ENCODE peak calls at places on chromosomes 1 and 21, in five cellular contexts. N is epithelial cell of esophagus; I is nephron progenitor cell; M is retina; U is activated CD8-positive, alpha-beta T cell treated with anti-CD3 and anti-CD28 coated beads, Interleukin-2, amount 10 ng/mL, durations not matched to agents 7 days and 5 days. W is an unnamed sample.

GRCh38 chr1:54136963-54137531 is 15.8 kb downstream of the CDCP2 start:
- DNase-seq in N (no peak), I (no peak), M (no peak), U (no peak), W (no peak)

GRCh38 chr1:175287377-175287776 is 94.8 kb upstream of the KIAA0040 start:
- DNase-seq in N (no peak), M (no peak), I (no peak), U (peak), W (no peak)

GRCh38 chr1:166858726-166859419 is 17.2 kb downstream of the TADA1 start:
- DNase-seq in I (no peak), N (no peak), M (no peak), U (no peak), W (no peak)

GRCh38 chr1:93338426-93338825 is 7.3 kb upstream of the DR1 start:
- DNase-seq in N (peak), I (no peak), M (no peak), U (no peak), W (no peak)

GRCh38 chr1:67138813-67139539 is 4.2 kb upstream of the C1orf141 start:
- DNase-seq in U (no peak), I (no peak), M (no peak), N (no peak), W (no peak)

GRCh38 chr1:79819140-79819539 is 812.6 kb upstream of the ADGRL4 start:
- DNase-seq in N (no peak), U (no peak), M (no peak), I (no peak), W (no peak)

GRCh38 chr1:215845224-215845902 is 278.3 kb downstream of the KCTD3 start:
- DNase-seq in M (peak), N (peak), I (no peak), U (no peak), W (no peak)

GRCh38 chr1:2342384-2343022 is 48.9 kb downstream of the MORN1 start:
- DNase-seq in N (no peak), M (no peak), I (no peak), U (no peak), W (no peak)

GRCh38 chr1:94909486-94909885 is 17.4 kb downstream of the CNN3 start:
- DNase-seq in N (no peak), M (peak), U (no peak), I (no peak), W (no peak)

GRCh38 chr1:24898152-24898908 is 31.7 kb downstream of the RUNX3 start:
- DNase-seq in U (peak), N (peak), M (peak), I (peak), W (peak)

GRCh38 chr1:117210831-117211261 is at the start of gene VTCN1:
- DNase-seq in U (no peak), I (no peak), M (no peak), N (peak), W (no peak)

GRCh38 chr1:57082711-57083439 is 117.1 kb upstream of the C8B start:
- DNase-seq in N (no peak), M (no peak), I (no peak), U (no peak), W (no peak)

GRCh38 chr1:85894651-85895050 is 186.4 kb upstream of the ZNHIT6 start:
- DNase-seq in M (no peak), U (peak), N (peak), I (peak), W (no peak)

GRCh38 chr1:179599623-179600249 is 8.1 kb downstream of the TDRD5 start:
- DNase-seq in N (peak), M (no peak), U (no peak), I (peak), W (no peak)

GRCh38 chr1:11280719-11281376 is 7.8 kb downstream of the UBIAD1 start:
- DNase-seq in M (no peak), N (no peak), I (no peak), U (peak), W (no peak)

GRCh38 chr21:37593015-37593414 is 226.4 kb downstream of the DYRK1A start:
- DNase-seq in N (no peak), M (peak), I (no peak), U (no peak), W (peak)

GRCh38 chr1:152752225-152752624 is 5.6 kb upstream of the KPRP start:
- DNase-seq in U (no peak), N (peak), M (no peak), I (no peak), W (no peak)

GRCh38 chr1:242435200-242435599 is 89.3 kb downstream of the PLD5 start:
- DNase-seq in M (no peak), U (no peak), N (no peak), I (no peak), W (no peak)

GRCh38 chr1:28897789-28898188 is 16.6 kb upstream of the EPB41 start:
- DNase-seq in N (no peak), I (no peak), M (no peak), U (no peak), W (no peak)

GRCh38 chr1:202244841-202245261 is 51.3 kb downstream of the LGR6 start:
- DNase-seq in I (no peak), U (no peak), N (no peak), M (no peak), W (no peak)

GRCh38 chr1:53686371-53687267 is 52.3 kb downstream of the GLIS1 start:
- DNase-seq in I (no peak), M (no peak), N (no peak), U (no peak), W (no peak)

GRCh38 chr1:238772321-238772720 is 614.0 kb upstream of the CHRM3 start:
- DNase-seq in U (no peak), N (peak), I (no peak), M (no peak), W (no peak)

GRCh38 chr1:162973381-162973795 is 95.8 kb upstream of the RGS4 start:
- DNase-seq in M (no peak), U (no peak), I (no peak), N (peak), W (no peak)

GRCh38 chr1:177948336-177948972 is 21.4 kb downstream of the SEC16B start:
- DNase-seq in I (peak), N (peak), U (peak), M (peak), W (peak)

GRCh38 chr1:225695578-225696332 is 42.8 kb upstream of the ENAH start:
- DNase-seq in U (no peak), N (peak), M (no peak), I (peak), W (no peak)

GRCh38 chr1:60035925-60036324 is 37.6 kb downstream of the C1orf87 start:
- DNase-seq in M (no peak), U (no peak), I (no peak), N (no peak), W (no peak)